ENCODE peak calls at places on chromosomes 12 and 14, in ten cellular contexts. Q is fibroblast of pulmonary artery, J is BE2C, I is astrocyte, Y is HCT116, C is kidney epithelial cell, E is HFF-Myc, F is aorta, O is H7, H is ovary. D is an unnamed sample.

GRCh38 chr12:105228494-105228893 is 7.5 kb downstream of the APPL2 start:
- DNase-seq in Q (peak), J (no peak), I (peak), Y (no peak), C (no peak), E (no peak), F (no peak), O (no peak), H (no peak), D (peak)

GRCh38 chr14:31561155-31561846 is at the start of gene NUBPL:
- DNase-seq in Q (peak), J (peak), I (peak), Y (peak), C (peak), E (peak), F (peak), O (peak), H (peak), D (peak)

GRCh38 chr12:29782821-29783772 is 645 bp downstream of the TMTC1 start:
- DNase-seq in Q (peak), J (peak), I (peak), Y (no peak), C (no peak), E (no peak), F (peak), O (peak), H (peak), D (no peak)

GRCh38 chr14:65997350-65997749 is 488.8 kb upstream of the CCDC196 start:
- DNase-seq in Q (no peak), J (no peak), I (no peak), Y (no peak), C (no peak), E (no peak), F (no peak), O (no peak), H (no peak), D (no peak)

GRCh38 chr12:59742831-59743230 is 147.0 kb downstream of the SLC16A7 start:
- DNase-seq in Q (no peak), J (no peak), I (peak), Y (no peak), C (no peak), E (no peak), F (no peak), O (no peak), H (no peak), D (peak)

GRCh38 chr12:5031242-5031641 is 12.4 kb upstream of the KCNA5 start:
- DNase-seq in Q (no peak), J (no peak), I (no peak), Y (no peak), C (no peak), E (no peak), F (no peak), O (no peak), H (no peak), D (no peak)

GRCh38 chr12:62715086-62715786 is 219.7 kb downstream of the PPM1H start:
- DNase-seq in Q (no peak), J (no peak), I (no peak), Y (no peak), C (no peak), E (no peak), F (no peak), O (no peak), H (peak), D (no peak)

GRCh38 chr12:6613776-6614512 is 6.8 kb upstream of the CHD4 start:
- DNase-seq in Q (peak), J (peak), I (peak), Y (peak), C (peak), E (peak), F (peak), O (peak), H (peak), D (peak)

GRCh38 chr12:116280590-116281290 is 3.2 kb upstream of the MED13L start:
- DNase-seq in Q (no peak), J (no peak), I (no peak), Y (no peak), C (no peak), E (no peak), F (no peak), O (no peak), H (no peak), D (no peak)

GRCh38 chr12:18700254-18700653 is 37.6 kb downstream of the PLCZ1 start:
- DNase-seq in Q (peak), J (no peak), I (peak), Y (no peak), C (no peak), E (no peak), F (no peak), O (no peak), H (peak), D (peak)

GRCh38 chr12:44771485-44771884 is 104.6 kb downstream of the NELL2 start:
- DNase-seq in Q (no peak), J (no peak), I (peak), Y (no peak), C (no peak), E (no peak), F (no peak), O (no peak), H (no peak), D (no peak)
- H3K4me3 ChIP-seq in Q (no peak), J (no peak), I (no peak), Y (no peak), C (no peak), E (no peak), F (no peak), O (no peak), H (no peak), D (no peak)

GRCh38 chr14:76724827-76725550 is 36.3 kb upstream of the VASH1 start:
- DNase-seq in Q (no peak), J (no peak), I (no peak), Y (no peak), C (no peak), E (no peak), F (no peak), O (no peak), H (no peak), D (no peak)

GRCh38 chr14:76726551-76726961 is 34.7 kb upstream of the VASH1 start:
- DNase-seq in Q (no peak), J (no peak), I (no peak), Y (no peak), C (no peak), E (no peak), F (no peak), O (peak), H (no peak), D (no peak)

GRCh38 chr14:76727403-76727802 is 33.9 kb upstream of the VASH1 start:
- DNase-seq in Q (no peak), J (no peak), I (no peak), Y (no peak), C (no peak), E (no peak), F (no peak), O (no peak), H (no peak), D (no peak)

GRCh38 chr14:76729953-76730505 is 31.2 kb upstream of the VASH1 start:
- DNase-seq in Q (peak), J (no peak), I (no peak), Y (no peak), C (no peak), E (no peak), F (no peak), O (no peak), H (no peak), D (no peak)

DNA sequence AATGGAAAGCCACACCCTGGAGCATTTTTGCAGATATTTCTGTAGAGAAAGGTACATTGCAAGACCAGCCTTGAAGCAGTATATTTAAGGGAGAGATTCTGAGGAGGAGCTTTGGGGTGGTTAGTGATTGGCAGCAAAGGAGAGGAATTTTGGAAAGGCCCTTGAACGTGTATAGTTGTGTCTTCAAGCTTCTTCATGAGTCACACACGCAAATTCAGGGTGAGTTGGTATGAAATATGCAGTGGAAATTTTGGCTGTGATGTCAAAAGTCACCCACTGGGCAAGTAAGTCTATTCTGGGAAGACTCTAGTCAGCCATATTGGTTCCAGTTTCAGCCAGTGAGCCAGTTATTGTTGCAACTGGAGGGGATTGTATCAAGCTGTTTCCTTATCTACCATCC is 32.1 kb upstream of the VASH1 start:
- DNase-seq in Q (no peak), J (no peak), I (no peak), Y (no peak), C (no peak), E (no peak), F (no peak), O (no peak), H (no peak), D (no peak)
- H3K4me3 ChIP-seq in Q (no peak), J (no peak), I (no peak), Y (no peak), C (no peak), E (no peak), F (no peak), O (no peak), H (no peak), D (no peak)

GRCh38 chr12:52952082-52952801 is 3.3 kb downstream of the KRT18 start:
- DNase-seq in Q (no peak), J (no peak), I (no peak), Y (no peak), C (no peak), E (no peak), F (no peak), O (peak), H (no peak), D (no peak)
- H3K4me3 ChIP-seq in Q (peak), J (no peak), I (peak), Y (no peak), C (peak), E (no peak), F (no peak), O (no peak), H (no peak), D (no peak)

DNA sequence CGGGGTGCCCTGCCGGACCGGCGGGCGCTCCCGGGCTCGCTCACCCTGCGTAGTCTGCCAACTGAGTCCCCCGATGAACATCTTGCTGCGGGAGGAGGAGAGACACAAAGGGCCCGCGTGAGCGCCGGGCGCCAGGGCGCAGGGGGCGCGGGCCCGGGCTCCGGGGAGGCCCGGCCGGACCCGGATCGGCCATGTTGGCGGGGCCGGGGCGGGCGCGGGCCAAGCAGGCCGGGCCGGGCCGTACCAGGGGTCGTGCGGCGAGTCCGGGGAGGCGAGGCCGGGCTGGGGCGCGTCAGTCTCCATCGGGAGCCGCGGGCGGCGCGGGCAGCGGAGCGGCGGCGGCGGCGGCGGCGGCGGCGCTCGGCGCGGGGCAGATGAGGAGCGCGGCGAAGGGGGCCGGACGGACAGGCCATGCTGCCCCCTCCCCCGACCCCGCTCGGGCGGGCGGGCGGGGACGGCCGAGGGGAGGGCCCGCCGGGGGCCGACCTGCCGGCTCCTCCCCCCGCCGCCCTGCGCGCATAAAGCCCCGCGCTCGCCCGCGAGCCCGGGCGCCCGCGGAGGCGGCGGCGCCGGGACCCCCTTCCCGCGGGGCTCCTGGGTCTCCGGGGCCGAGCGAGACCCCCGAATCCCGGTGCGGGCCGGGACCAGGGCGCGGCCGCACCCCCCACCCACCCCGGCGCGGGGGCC is at the start of gene MSI1:
- DNase-seq in Q (no peak), J (no peak), I (no peak), Y (no peak), C (no peak), E (no peak), F (no peak), O (peak), H (no peak), D (no peak)
- H3K4me3 ChIP-seq in Q (no peak), J (peak), I (peak), Y (peak), C (peak), E (peak), F (peak), O (peak), H (peak), D (peak)

GRCh38 chr12:104219908-104220404 is 4.4 kb downstream of the TXNRD1 start:
- DNase-seq in Q (peak), J (peak), I (peak), Y (peak), C (peak), E (no peak), F (no peak), O (no peak), H (no peak), D (peak)

GRCh38 chr12:104220931-104221330 is 5.4 kb downstream of the TXNRD1 start:
- DNase-seq in Q (no peak), J (no peak), I (no peak), Y (no peak), C (no peak), E (no peak), F (no peak), O (no peak), H (no peak), D (no peak)

GRCh38 chr12:104218935-104219334 is 3.4 kb downstream of the TXNRD1 start:
- DNase-seq in Q (peak), J (no peak), I (peak), Y (peak), C (no peak), E (no peak), F (no peak), O (no peak), H (no peak), D (no peak)

GRCh38 chr12:104216461-104217058 is 981 bp downstream of the TXNRD1 start:
- DNase-seq in Q (no peak), J (no peak), I (no peak), Y (no peak), C (no peak), E (no peak), F (no peak), O (no peak), H (no peak), D (no peak)

DNA sequence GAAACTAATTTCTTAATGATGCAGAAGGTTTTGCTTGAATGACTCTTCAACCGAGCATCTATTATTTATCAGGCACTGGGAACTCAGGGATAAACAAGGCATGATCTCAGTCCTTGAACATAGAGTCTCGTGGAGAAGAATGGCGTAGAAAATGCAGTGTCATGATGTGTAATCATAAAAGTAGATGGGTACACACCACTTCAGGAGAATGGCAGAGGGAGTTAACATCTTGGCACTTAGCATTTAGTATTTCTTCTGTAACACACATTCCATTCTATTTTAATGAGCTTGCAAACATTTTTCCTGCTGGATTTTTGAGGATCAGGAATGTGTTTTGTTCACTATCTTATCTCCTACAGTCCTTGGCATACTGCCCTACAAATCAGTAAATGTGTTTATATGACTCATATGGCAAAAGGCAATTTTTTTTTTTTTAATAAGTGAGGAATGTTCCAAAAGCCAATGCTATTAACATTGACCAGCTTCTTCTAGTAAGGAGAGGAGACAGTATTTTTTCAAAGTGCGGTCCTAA is 3.8 kb downstream of the TXNRD1 start:
- DNase-seq in Q (peak), J (no peak), I (peak), Y (peak), C (peak), E (peak), F (no peak), O (no peak), H (peak), D (peak)
- H3K4me3 ChIP-seq in Q (no peak), J (no peak), I (peak), Y (no peak), C (no peak), E (no peak), F (no peak), O (no peak), H (no peak), D (no peak)